ENCODE peak calls at places on chromosome 7, in four cellular contexts. One of them, this sample, is unnamed.

GRCh38 chr7:147311332-147311731 is 1194.7 kb downstream of the CNTNAP2 start:
- DNase-seq in esophagus squamous epithelium: no peak
- DNase-seq in epithelial cell of esophagus: no peak
- DNase-seq in cardiac fibroblast: no peak
- DNase-seq in this sample: no peak

GRCh38 chr7:158017226-158018060 is 570.2 kb downstream of the PTPRN2 start:
- DNase-seq in epithelial cell of esophagus: no peak
- DNase-seq in cardiac fibroblast: no peak
- DNase-seq in esophagus squamous epithelium: no peak
- DNase-seq in this sample: no peak

GRCh38 chr7:7489546-7489945 is 46.1 kb downstream of the COL28A1 start:
- DNase-seq in cardiac fibroblast: no peak
- DNase-seq in esophagus squamous epithelium: no peak
- DNase-seq in epithelial cell of esophagus: peak; percentile 43
- DNase-seq in this sample: no peak

GRCh38 chr7:76409537-76409936 is at the start of gene SSC4D:
- DNase-seq in cardiac fibroblast: no peak
- DNase-seq in esophagus squamous epithelium: no peak
- DNase-seq in epithelial cell of esophagus: no peak
- DNase-seq in this sample: no peak

GRCh38 chr7:33903770-33904679 is 1.3 kb upstream of the BMPER start:
- DNase-seq in esophagus squamous epithelium: no peak
- DNase-seq in epithelial cell of esophagus: peak; percentile 47
- DNase-seq in cardiac fibroblast: peak; percentile 57
- DNase-seq in this sample: peak; percentile 41

GRCh38 chr7:49346200-49346899 is 422.0 kb downstream of the CDC14C start:
- DNase-seq in esophagus squamous epithelium: no peak
- DNase-seq in cardiac fibroblast: no peak
- DNase-seq in epithelial cell of esophagus: no peak
- DNase-seq in this sample: no peak

GRCh38 chr7:157573244-157573643 is 236.4 kb downstream of the DNAJB6 start:
- DNase-seq in epithelial cell of esophagus: no peak
- DNase-seq in cardiac fibroblast: no peak
- DNase-seq in esophagus squamous epithelium: no peak
- DNase-seq in this sample: no peak

GRCh38 chr7:66344166-66344565 is 139.0 kb downstream of the TPST1 start:
- DNase-seq in epithelial cell of esophagus: peak; percentile 83
- DNase-seq in esophagus squamous epithelium: no peak
- DNase-seq in cardiac fibroblast: peak; percentile 74
- DNase-seq in this sample: no peak

DNA sequence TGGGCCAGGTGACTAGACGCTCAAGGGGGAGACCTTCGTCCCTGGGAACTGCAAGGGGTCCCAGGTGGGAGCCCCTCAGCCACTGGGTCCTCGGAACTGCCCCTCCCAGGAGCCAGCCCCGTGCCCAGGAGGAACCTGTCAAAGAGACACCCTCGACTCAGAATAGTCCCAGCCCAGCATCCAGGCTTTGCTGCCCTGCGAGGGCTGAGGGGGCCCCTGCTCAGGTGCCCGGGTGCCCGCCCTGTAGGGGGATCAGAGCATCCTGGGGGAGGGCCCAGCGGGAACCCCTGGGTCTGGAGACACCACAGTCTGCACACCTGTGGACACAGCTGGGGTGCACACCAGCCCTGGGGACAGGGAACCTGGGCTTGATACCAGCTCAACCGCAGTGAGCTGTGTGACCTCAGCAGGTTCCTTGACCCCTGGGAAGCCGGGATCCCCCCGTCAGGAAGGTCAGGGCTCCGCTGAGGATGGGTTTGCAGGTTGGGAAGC is 394 bp downstream of the ELN start:
- DNase-seq in epithelial cell of esophagus: no peak
- DNase-seq in esophagus squamous epithelium: no peak
- DNase-seq in cardiac fibroblast: no peak
- DNase-seq in this sample: no peak
- H3K4me3 ChIP-seq in epithelial cell of esophagus: no peak overlapping the region
- H3K4me3 ChIP-seq in esophagus squamous epithelium: peak overlapping the region; percentile 30
- H3K4me3 ChIP-seq in cardiac fibroblast: peak overlapping the region; percentile 30
- H3K4me3 ChIP-seq in this sample: peak overlapping the region; percentile 74

DNA sequence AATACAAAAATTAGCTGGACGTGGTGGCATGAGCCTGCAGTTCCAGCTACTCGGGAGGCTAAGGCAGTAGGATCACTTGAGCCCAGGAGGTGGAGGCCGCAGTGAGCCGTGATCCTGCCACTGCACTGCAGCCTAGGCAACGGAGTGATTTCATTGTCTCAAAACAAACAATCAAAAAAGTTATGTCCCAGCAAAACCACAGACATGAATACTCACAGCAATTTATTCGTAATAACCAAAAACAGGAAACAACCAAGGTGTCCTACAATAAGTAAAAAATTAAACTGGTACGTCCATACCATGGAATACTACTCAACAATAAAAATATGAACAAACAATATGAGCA is 11.6 kb upstream of the CYTH3 start:
- DNase-seq in epithelial cell of esophagus: peak; percentile 72
- DNase-seq in esophagus squamous epithelium: no peak
- DNase-seq in cardiac fibroblast: peak; percentile 84
- DNase-seq in this sample: no peak
- H3K4me3 ChIP-seq in epithelial cell of esophagus: no peak overlapping the region
- H3K4me3 ChIP-seq in esophagus squamous epithelium: no peak overlapping the region
- H3K4me3 ChIP-seq in cardiac fibroblast: no peak overlapping the region
- H3K4me3 ChIP-seq in this sample: no peak overlapping the region

GRCh38 chr7:149266451-149266850 is 4.5 kb downstream of the ZNF783 start:
- DNase-seq in epithelial cell of esophagus: no peak
- DNase-seq in esophagus squamous epithelium: no peak
- DNase-seq in cardiac fibroblast: no peak
- DNase-seq in this sample: no peak

GRCh38 chr7:149261829-149262617 is at the start of gene ZNF783:
- DNase-seq in epithelial cell of esophagus: peak; percentile 88
- DNase-seq in esophagus squamous epithelium: no peak
- DNase-seq in cardiac fibroblast: peak; percentile 89
- DNase-seq in this sample: peak; percentile 91

GRCh38 chr7:149256568-149256967 is 5.4 kb upstream of the ZNF783 start:
- DNase-seq in epithelial cell of esophagus: no peak
- DNase-seq in esophagus squamous epithelium: no peak
- DNase-seq in cardiac fibroblast: no peak
- DNase-seq in this sample: no peak

GRCh38 chr7:149257146-149257545 is 4.8 kb upstream of the ZNF783 start:
- DNase-seq in epithelial cell of esophagus: peak; percentile 89
- DNase-seq in esophagus squamous epithelium: no peak
- DNase-seq in cardiac fibroblast: peak; percentile 50
- DNase-seq in this sample: no peak

DNA sequence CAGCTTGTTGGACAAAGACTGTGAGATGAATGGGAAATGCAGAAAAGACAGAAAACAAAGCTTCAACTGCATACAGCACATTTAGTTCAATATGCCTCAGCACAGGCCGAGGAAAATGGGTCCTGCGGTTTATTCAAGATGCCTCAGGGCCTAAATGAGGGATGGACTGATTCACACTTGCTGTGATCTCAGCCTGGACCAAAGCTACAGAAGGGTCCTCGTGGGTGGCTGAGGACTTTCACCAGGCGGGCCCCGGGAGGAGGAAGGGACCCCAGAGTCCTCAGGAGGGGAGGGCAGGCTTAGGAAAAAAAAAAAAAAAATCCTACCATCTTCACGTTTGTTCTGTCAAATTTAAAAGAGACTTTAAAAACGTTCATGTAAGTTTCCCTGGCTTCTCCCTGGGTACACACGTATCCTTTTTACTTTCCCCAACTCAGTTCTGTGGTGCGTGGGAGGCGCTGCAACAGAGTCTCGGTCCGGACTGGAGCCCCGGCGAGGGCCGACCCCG is 621 bp upstream of the ZNF783 start:
- DNase-seq in cardiac fibroblast: peak; percentile 53
- DNase-seq in epithelial cell of esophagus: peak; percentile 83
- DNase-seq in esophagus squamous epithelium: no peak
- DNase-seq in this sample: no peak
- H3K4me3 ChIP-seq in cardiac fibroblast: peak overlapping the region; percentile 49
- H3K4me3 ChIP-seq in epithelial cell of esophagus: peak overlapping the region; percentile 47
- H3K4me3 ChIP-seq in esophagus squamous epithelium: peak overlapping the region; percentile 65
- H3K4me3 ChIP-seq in this sample: peak overlapping the region; percentile 69

DNA sequence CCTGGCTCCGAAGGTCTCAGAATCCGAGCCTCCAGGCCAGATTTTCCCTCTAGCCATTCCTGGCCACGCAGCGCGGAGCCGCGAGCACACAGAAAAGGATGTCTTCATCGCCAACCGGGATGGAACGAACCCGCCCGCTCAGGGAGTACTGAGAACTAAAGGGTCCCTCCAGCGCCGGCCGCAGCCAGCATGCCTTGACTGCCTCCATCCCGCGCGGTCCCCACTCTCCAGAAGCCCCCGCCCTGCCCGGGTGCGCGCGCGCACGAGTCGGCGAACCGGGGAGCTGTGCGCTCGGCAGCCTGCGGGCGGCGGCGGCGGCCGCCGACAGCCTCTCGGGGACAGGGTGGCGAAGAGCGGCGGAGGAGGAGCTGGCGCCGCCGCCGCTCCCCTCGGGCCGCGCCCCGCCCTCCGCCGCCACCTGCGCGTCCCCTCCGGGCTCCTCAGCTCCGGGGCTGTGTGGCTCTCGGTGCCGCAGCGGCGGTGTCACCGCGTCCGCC is 640 bp upstream of the GALNT17 start:
- DNase-seq in esophagus squamous epithelium: no peak
- DNase-seq in cardiac fibroblast: peak; percentile 4
- DNase-seq in epithelial cell of esophagus: no peak
- DNase-seq in this sample: peak; percentile 33
- H3K4me3 ChIP-seq in esophagus squamous epithelium: peak overlapping the region; percentile 35
- H3K4me3 ChIP-seq in cardiac fibroblast: no peak overlapping the region
- H3K4me3 ChIP-seq in epithelial cell of esophagus: no peak overlapping the region
- H3K4me3 ChIP-seq in this sample: peak overlapping the region; percentile 72

DNA sequence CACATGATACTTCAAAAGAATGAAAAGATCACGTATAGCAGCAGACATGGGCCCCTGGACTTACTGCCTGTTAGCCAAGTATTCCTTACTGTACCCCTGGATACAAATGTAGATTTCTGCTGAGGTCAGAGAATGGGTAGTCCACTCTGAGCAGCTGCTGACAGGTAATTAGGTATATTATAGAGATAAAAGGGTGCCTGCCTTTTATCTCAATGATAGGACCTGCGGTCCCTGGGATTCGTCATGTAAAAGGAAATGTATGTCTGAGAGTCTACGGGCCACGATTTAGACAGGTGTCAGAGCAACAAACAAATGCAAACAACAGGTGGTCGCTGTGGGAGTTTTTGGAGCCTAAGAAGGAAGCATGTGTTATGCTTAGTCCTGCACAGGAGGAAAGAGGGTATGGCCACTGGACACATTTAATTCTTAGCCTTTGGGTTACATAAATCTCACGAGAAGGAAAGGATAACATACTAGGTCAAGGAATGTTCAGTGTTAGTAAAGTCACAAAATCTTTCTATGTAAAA is 69.3 kb downstream of the VOPP1 start:
- DNase-seq in esophagus squamous epithelium: no peak
- DNase-seq in epithelial cell of esophagus: no peak
- DNase-seq in cardiac fibroblast: no peak
- DNase-seq in this sample: no peak
- H3K4me3 ChIP-seq in esophagus squamous epithelium: no peak overlapping the region
- H3K4me3 ChIP-seq in epithelial cell of esophagus: no peak overlapping the region
- H3K4me3 ChIP-seq in cardiac fibroblast: no peak overlapping the region
- H3K4me3 ChIP-seq in this sample: no peak overlapping the region